ENCODE peak calls at places on chromosomes 5 and 9, in seven cellular contexts. F is esophagus muscularis mucosa, O is right lobe of liver, W is upper lobe of right lung, I is lower lobe of right lung, K is prostate gland, Z is Peyer's patch. Q is an unnamed sample. For H3K4me1, the result is how much of the 10 kb centered on the place peaks cover.

GRCh38 chr5:176543428-176544182 is 5.5 kb upstream of the CDHR2 start:
- DNase-seq in K (peak), I (peak), F (no peak), W (peak), Z (peak), O (peak), Q (peak)

GRCh38 chr5:143016777-143017374 is 246.7 kb downstream of the ARHGAP26 start:
- DNase-seq in Z (peak), I (no peak), W (no peak), F (no peak), K (peak), O (no peak), Q (peak)

GRCh38 chr5:180193749-180194375 is 15.1 kb downstream of the RASGEF1C start:
- DNase-seq in I (no peak), F (no peak), K (no peak), O (no peak), W (peak), Z (no peak), Q (no peak)

GRCh38 chr5:67355135-67355729 is 158.6 kb upstream of the CD180 start:
- DNase-seq in W (no peak), Z (no peak), O (no peak), I (no peak), K (no peak), F (no peak), Q (no peak)

GRCh38 chr9:113462781-113463286 is 693 bp upstream of the RGS3 start:
- DNase-seq in I (no peak), Z (no peak), W (no peak), K (no peak), O (no peak), F (no peak), Q (no peak)

GRCh38 chr9:114906922-114907571 is 23.3 kb downstream of the TNFSF8 start:
- DNase-seq in O (no peak), Z (no peak), W (no peak), K (no peak), F (no peak), I (no peak), Q (no peak)

GRCh38 chr9:109880276-109881169 is 100.5 kb downstream of the PALM2AKAP2 start:
- DNase-seq in W (no peak), Z (peak), I (no peak), K (no peak), O (no peak), F (no peak), Q (peak)

GRCh38 chr9:74303945-74304344 is 193.2 kb upstream of the RORB start:
- DNase-seq in I (no peak), K (no peak), W (no peak), Z (no peak), F (no peak), O (no peak), Q (no peak)

GRCh38 chr9:121568101-121568460 is 68.4 kb upstream of the GGTA1 start:
- DNase-seq in W (no peak), K (no peak), O (no peak), Z (no peak), I (no peak), F (no peak), Q (no peak)

GRCh38 chr9:91541744-91542143 is 118.1 kb upstream of the NFIL3 start:
- DNase-seq in K (no peak), O (no peak), Z (no peak), I (no peak), F (no peak), W (no peak), Q (no peak)

GRCh38 chr5:69049796-69050195 is 44.0 kb upstream of the SLC30A5 start:
- DNase-seq in Z (no peak), I (no peak), W (no peak), F (no peak), O (no peak), K (no peak), Q (no peak)

GRCh38 chr9:6968271-6968670 is 210.5 kb downstream of the KDM4C start:
- DNase-seq in F (no peak), Z (no peak), O (no peak), K (no peak), I (no peak), W (no peak), Q (no peak)

GRCh38 chr9:4979224-4979623 is 5.8 kb upstream of the JAK2 start:
- DNase-seq in Z (no peak), W (no peak), F (no peak), I (no peak), K (no peak), O (no peak), Q (no peak)

GRCh38 chr9:34454571-34455065 is 3.8 kb downstream of the FAM219A start:
- DNase-seq in I (no peak), O (no peak), K (no peak), F (no peak), Z (no peak), W (no peak), Q (no peak)

GRCh38 chr5:16615737-16616535 is 861 bp downstream of the RETREG1 start:
- DNase-seq in Z (no peak), I (no peak), F (no peak), W (no peak), O (no peak), K (no peak), Q (no peak)

GRCh38 chr5:88190106-88190834 is 78.4 kb downstream of the TMEM161B start:
- DNase-seq in K (no peak), Z (no peak), F (no peak), W (no peak), O (peak), I (no peak), Q (no peak)

GRCh38 chr5:91293131-91293530 is 90.0 kb downstream of the ARRDC3 start:
- DNase-seq in I (no peak), Z (no peak), W (no peak), O (no peak), K (no peak), F (no peak), Q (no peak)

GRCh38 chr5:93886917-93887361 is 145.5 kb upstream of the POU5F2 start:
- DNase-seq in F (no peak), Z (no peak), K (no peak), W (no peak), O (no peak), I (no peak), Q (no peak)

GRCh38 chr9:69086769-69087168 is 51.2 kb downstream of the FXN start:
- DNase-seq in W (no peak), Z (no peak), K (no peak), O (no peak), F (no peak), I (no peak), Q (no peak)
- TF ChIP-seq CTCF in W (no peak), Z (no peak), K (no peak), O (no peak), F (no peak), I (no peak), Q (no peak)

GRCh38 chr9:129467004-129467588 is 153.8 kb downstream of the C9orf50 start:
- DNase-seq in Z (no peak), I (no peak), O (no peak), F (no peak), W (no peak), K (no peak), Q (no peak)

GRCh38 chr9:129469188-129469987 is 151.5 kb downstream of the C9orf50 start:
- DNase-seq in F (no peak), O (no peak), Z (no peak), W (no peak), K (no peak), I (no peak), Q (no peak)

GRCh38 chr9:129469988-129470316 is 150.9 kb downstream of the C9orf50 start:
- DNase-seq in Z (no peak), I (no peak), F (no peak), W (no peak), K (no peak), O (no peak), Q (no peak)

GRCh38 chr9:129465834-129466535 is 154.9 kb downstream of the C9orf50 start:
- DNase-seq in I (no peak), F (no peak), Z (no peak), K (no peak), O (no peak), W (no peak), Q (peak)

DNA sequence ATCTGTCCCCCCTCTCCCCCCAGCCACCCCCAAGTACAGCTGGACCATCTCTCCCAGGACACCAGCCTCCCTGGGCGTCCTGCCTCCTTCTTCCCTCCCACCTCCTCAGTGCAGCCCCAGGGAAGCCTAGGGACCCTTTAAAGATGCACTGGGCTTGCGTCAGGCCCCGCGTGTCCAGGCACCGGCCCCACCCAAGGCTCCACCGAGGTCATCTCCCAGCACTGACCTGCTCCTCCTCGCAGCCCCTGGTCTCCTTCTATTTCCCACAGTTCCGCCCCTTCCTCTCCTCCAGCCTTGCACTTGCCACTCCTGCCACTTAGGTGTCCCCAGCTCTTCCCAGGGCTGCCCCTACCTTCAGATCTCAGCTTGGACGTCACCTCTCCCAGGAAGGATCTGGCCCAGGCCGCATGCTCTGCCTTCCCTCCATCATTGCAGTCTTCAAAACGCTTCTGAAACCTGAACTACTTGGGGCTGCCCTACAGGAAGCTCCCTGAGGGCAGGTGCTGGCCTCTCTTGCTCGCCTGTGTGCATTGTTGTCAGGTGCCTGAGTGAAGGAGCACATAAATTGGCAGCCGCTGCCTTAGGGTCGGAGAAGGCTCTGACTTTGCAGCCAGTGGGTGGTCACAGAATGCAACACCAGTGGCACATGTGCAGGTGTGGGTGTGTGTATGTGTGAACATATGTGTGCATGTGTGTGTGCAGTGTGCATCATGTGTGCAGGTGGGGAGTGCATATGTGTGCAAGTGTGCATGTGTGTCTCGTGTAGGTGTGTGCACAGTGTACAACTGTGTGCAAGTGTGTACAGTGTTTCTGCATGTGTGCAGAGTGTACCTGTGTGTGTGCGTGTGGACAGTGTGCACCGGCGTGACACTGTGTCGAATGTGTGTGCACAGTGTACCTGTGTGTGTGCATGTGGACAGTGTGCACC is 152.9 kb downstream of the C9orf50 start:
- DNase-seq in K (no peak), I (no peak), W (no peak), O (no peak), Z (no peak), F (no peak), Q (peak)
- H3K4me1 ChIP-seq in K (under half), I (under half), W (under half), O (under half), Z (under half), F (under half), Q (under half)

DNA sequence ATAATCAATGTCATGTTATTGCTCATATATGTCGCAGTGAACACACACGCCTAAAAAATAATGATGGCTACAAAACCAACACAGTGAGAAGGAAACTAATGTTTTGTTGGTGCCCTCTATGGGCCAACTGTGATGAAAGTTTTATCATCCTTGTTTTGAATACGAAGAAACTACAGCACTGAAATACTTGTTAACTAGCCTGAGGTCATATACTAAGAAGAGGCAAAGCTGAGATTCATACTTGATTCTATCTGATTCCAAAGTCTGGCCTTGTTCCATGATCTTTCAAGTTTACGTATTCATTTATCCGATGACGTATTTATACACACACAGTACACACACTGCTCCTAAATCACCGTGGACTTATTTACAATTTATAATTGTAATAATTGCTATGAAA is 16.1 kb upstream of the DRD1 start:
- DNase-seq in F (no peak), Z (no peak), K (no peak), O (no peak), W (no peak), I (no peak), Q (no peak)
- TF ChIP-seq CTCF in F (no peak), Z (peak), K (no peak), O (peak), W (peak), I (peak), Q (no peak)

GRCh38 chr5:83570916-83571315 is 99.4 kb downstream of the VCAN start:
- DNase-seq in W (no peak), O (no peak), Z (no peak), I (no peak), K (no peak), F (no peak), Q (no peak)

GRCh38 chr5:83577036-83577636 is 105.6 kb downstream of the VCAN start:
- DNase-seq in I (no peak), K (no peak), O (peak), Z (no peak), F (no peak), W (no peak), Q (no peak)

GRCh38 chr5:83572271-83572670 is 100.7 kb downstream of the VCAN start:
- DNase-seq in F (no peak), W (no peak), I (no peak), K (no peak), Z (no peak), O (no peak), Q (no peak)

DNA sequence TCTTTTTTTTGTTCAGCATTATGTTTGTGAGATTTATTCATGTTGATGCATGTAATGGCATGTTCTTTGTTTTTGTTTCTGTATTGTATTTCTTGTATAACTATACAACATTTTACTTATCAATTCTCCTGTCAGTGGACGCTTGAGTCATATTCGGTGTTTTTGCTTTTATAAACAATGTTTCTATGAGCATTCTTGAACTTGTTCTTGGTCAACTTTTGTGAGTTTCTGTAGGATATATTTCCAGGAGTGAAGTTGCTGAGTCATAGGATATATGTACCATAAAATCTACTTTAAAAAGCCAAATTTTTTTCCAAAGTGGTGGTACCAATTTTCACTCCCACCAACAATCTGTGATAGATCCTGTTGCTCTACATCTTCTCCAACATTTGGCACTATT is 104.8 kb downstream of the VCAN start:
- DNase-seq in W (no peak), K (no peak), O (no peak), Z (no peak), F (no peak), I (no peak), Q (no peak)
- H3K4me1 ChIP-seq in W (under half), K (under half), O (under half), Z (under half), F (under half), I (under half), Q (under half)

GRCh38 chr5:96734871-96735325 is 72.7 kb downstream of the CAST start:
- DNase-seq in F (no peak), K (no peak), I (no peak), O (no peak), W (no peak), Z (no peak), Q (no peak)
- TF ChIP-seq CTCF in F (no peak), K (no peak), I (no peak), O (no peak), W (no peak), Z (no peak), Q (no peak)

DNA sequence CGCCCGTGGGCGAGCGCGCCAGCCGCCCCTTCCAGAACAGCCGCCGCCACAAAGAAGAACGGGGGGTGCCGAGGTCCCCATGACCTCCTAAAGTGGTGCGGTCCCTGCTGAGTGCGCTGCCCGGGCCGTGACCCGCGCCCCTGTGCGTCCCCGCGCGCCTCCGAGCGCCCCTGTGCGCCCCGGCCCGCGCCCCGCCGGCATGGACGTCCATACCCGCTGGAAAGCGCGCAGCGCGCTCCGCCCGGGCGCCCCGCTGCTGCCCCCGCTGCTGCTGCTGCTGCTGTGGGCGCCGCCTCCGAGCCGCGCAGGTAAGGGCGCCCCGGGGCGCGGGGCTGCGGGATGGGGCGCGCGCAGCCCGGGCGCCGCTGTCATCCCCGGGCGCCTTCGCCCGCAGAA is 384 bp downstream of the COL5A1 start:
- DNase-seq in F (no peak), O (no peak), I (no peak), W (no peak), K (no peak), Z (no peak), Q (no peak)
- H3K4me1 ChIP-seq in F (half or more), O (under half), I (under half), W (under half), K (under half), Z (under half), Q (under half)